ENCODE peak calls at places on chromosomes 4 and X, in six cellular contexts. One of them, this sample, is unnamed.

GRCh38 chrX:14095702-14096101 is 66.0 kb upstream of the GEMIN8 start:
- DNase-seq in GM12891: peak; percentile 1
- DNase-seq in upper lobe of left lung: no peak
- DNase-seq in transverse colon: peak; percentile 9
- DNase-seq in lower leg skin: peak; percentile 14
- DNase-seq in tibial nerve: no peak
- DNase-seq in this sample: no peak

GRCh38 chr4:99414401-99414800 is 20.7 kb downstream of the ADH7 start:
- DNase-seq in GM12891: no peak
- DNase-seq in lower leg skin: no peak
- DNase-seq in upper lobe of left lung: no peak
- DNase-seq in tibial nerve: no peak
- DNase-seq in transverse colon: no peak
- DNase-seq in this sample: no peak

GRCh38 chr4:2321279-2322196 is 59.6 kb upstream of the MXD4 start:
- DNase-seq in transverse colon: no peak
- DNase-seq in GM12891: no peak
- DNase-seq in upper lobe of left lung: peak; percentile 62
- DNase-seq in lower leg skin: no peak
- DNase-seq in tibial nerve: no peak
- DNase-seq in this sample: no peak

GRCh38 chr4:38204317-38205060 is 244.3 kb downstream of the PTTG2 start:
- DNase-seq in transverse colon: no peak
- DNase-seq in upper lobe of left lung: no peak
- DNase-seq in GM12891: no peak
- DNase-seq in tibial nerve: no peak
- DNase-seq in lower leg skin: no peak
- DNase-seq in this sample: no peak

GRCh38 chr4:17895481-17895880 is 84.7 kb downstream of the NCAPG start:
- DNase-seq in tibial nerve: no peak
- DNase-seq in transverse colon: no peak
- DNase-seq in upper lobe of left lung: no peak
- DNase-seq in GM12891: no peak
- DNase-seq in lower leg skin: no peak
- DNase-seq in this sample: no peak

GRCh38 chr4:47469951-47470350 is 6.4 kb upstream of the COMMD8 start:
- DNase-seq in lower leg skin: no peak
- DNase-seq in GM12891: no peak
- DNase-seq in upper lobe of left lung: no peak
- DNase-seq in transverse colon: no peak
- DNase-seq in tibial nerve: no peak
- DNase-seq in this sample: no peak

GRCh38 chr4:16072168-16072567 is 11.7 kb downstream of the PROM1 start:
- DNase-seq in GM12891: no peak
- DNase-seq in upper lobe of left lung: no peak
- DNase-seq in lower leg skin: no peak
- DNase-seq in transverse colon: no peak
- DNase-seq in tibial nerve: no peak
- DNase-seq in this sample: no peak

GRCh38 chr4:98181815-98182214 is 38.5 kb upstream of the STPG2 start:
- DNase-seq in tibial nerve: no peak
- DNase-seq in lower leg skin: no peak
- DNase-seq in upper lobe of left lung: no peak
- DNase-seq in transverse colon: no peak
- DNase-seq in GM12891: no peak
- DNase-seq in this sample: no peak

GRCh38 chr4:180456928-180457327 is 1786.3 kb upstream of the TENM3 start:
- DNase-seq in GM12891: no peak
- DNase-seq in upper lobe of left lung: no peak
- DNase-seq in tibial nerve: no peak
- DNase-seq in transverse colon: no peak
- DNase-seq in lower leg skin: no peak
- DNase-seq in this sample: no peak

GRCh38 chrX:39985551-39985950 is 112.2 kb downstream of the BCOR start:
- DNase-seq in lower leg skin: no peak
- DNase-seq in transverse colon: no peak
- DNase-seq in upper lobe of left lung: no peak
- DNase-seq in tibial nerve: no peak
- DNase-seq in GM12891: no peak
- DNase-seq in this sample: no peak

GRCh38 chr4:89024051-89024675 is 32.8 kb downstream of the FAM13A start:
- DNase-seq in transverse colon: peak; percentile 60
- DNase-seq in lower leg skin: peak; percentile 69
- DNase-seq in GM12891: peak; percentile 26
- DNase-seq in tibial nerve: peak; percentile 31
- DNase-seq in upper lobe of left lung: no peak
- DNase-seq in this sample: peak; percentile 44

GRCh38 chr4:6172927-6173200 is 27.5 kb downstream of the JAKMIP1 start:
- DNase-seq in lower leg skin: no peak
- DNase-seq in tibial nerve: no peak
- DNase-seq in GM12891: no peak
- DNase-seq in upper lobe of left lung: no peak
- DNase-seq in transverse colon: no peak
- DNase-seq in this sample: no peak

GRCh38 chr4:6177587-6178197 is 22.7 kb downstream of the JAKMIP1 start:
- DNase-seq in lower leg skin: no peak
- DNase-seq in transverse colon: peak; percentile 41
- DNase-seq in tibial nerve: no peak
- DNase-seq in upper lobe of left lung: no peak
- DNase-seq in GM12891: no peak
- DNase-seq in this sample: no peak

GRCh38 chr4:6175426-6175825 is 24.9 kb downstream of the JAKMIP1 start:
- DNase-seq in upper lobe of left lung: no peak
- DNase-seq in tibial nerve: no peak
- DNase-seq in GM12891: no peak
- DNase-seq in transverse colon: no peak
- DNase-seq in lower leg skin: no peak
- DNase-seq in this sample: no peak

GRCh38 chr4:6169239-6169638 is 31.1 kb downstream of the JAKMIP1 start:
- DNase-seq in upper lobe of left lung: no peak
- DNase-seq in tibial nerve: no peak
- DNase-seq in GM12891: no peak
- DNase-seq in lower leg skin: no peak
- DNase-seq in transverse colon: no peak
- DNase-seq in this sample: no peak

GRCh38 chr4:6172093-6172926 is 28.0 kb downstream of the JAKMIP1 start:
- DNase-seq in upper lobe of left lung: no peak
- DNase-seq in lower leg skin: no peak
- DNase-seq in tibial nerve: no peak
- DNase-seq in transverse colon: no peak
- DNase-seq in GM12891: no peak
- DNase-seq in this sample: no peak
- TF ChIP-seq POLR2A in upper lobe of left lung: no peak
- TF ChIP-seq POLR2A in lower leg skin: no peak
- TF ChIP-seq POLR2A in tibial nerve: no peak
- TF ChIP-seq POLR2A in transverse colon: no peak
- TF ChIP-seq POLR2A in GM12891: no peak
- TF ChIP-seq POLR2A in this sample: no peak

GRCh38 chr4:145480257-145480656 is 1.4 kb upstream of the SMAD1 start:
- DNase-seq in upper lobe of left lung: no peak
- DNase-seq in lower leg skin: no peak
- DNase-seq in GM12891: no peak
- DNase-seq in tibial nerve: no peak
- DNase-seq in transverse colon: no peak
- DNase-seq in this sample: no peak

GRCh38 chr4:145484240-145484846 is 2.7 kb downstream of the SMAD1 start:
- DNase-seq in tibial nerve: no peak
- DNase-seq in lower leg skin: no peak
- DNase-seq in transverse colon: no peak
- DNase-seq in GM12891: no peak
- DNase-seq in upper lobe of left lung: no peak
- DNase-seq in this sample: no peak

GRCh38 chr4:145481942-145482208 is 222 bp downstream of the SMAD1 start:
- DNase-seq in transverse colon: no peak
- DNase-seq in lower leg skin: no peak
- DNase-seq in GM12891: no peak
- DNase-seq in tibial nerve: no peak
- DNase-seq in upper lobe of left lung: peak; percentile 92
- DNase-seq in this sample: no peak

GRCh38 chr4:145482209-145483021 is 762 bp downstream of the SMAD1 start:
- DNase-seq in transverse colon: peak; percentile 61
- DNase-seq in tibial nerve: peak; percentile 17
- DNase-seq in upper lobe of left lung: peak; percentile 91
- DNase-seq in lower leg skin: peak; percentile 39
- DNase-seq in GM12891: peak; percentile 38
- DNase-seq in this sample: peak; percentile 73

DNA sequence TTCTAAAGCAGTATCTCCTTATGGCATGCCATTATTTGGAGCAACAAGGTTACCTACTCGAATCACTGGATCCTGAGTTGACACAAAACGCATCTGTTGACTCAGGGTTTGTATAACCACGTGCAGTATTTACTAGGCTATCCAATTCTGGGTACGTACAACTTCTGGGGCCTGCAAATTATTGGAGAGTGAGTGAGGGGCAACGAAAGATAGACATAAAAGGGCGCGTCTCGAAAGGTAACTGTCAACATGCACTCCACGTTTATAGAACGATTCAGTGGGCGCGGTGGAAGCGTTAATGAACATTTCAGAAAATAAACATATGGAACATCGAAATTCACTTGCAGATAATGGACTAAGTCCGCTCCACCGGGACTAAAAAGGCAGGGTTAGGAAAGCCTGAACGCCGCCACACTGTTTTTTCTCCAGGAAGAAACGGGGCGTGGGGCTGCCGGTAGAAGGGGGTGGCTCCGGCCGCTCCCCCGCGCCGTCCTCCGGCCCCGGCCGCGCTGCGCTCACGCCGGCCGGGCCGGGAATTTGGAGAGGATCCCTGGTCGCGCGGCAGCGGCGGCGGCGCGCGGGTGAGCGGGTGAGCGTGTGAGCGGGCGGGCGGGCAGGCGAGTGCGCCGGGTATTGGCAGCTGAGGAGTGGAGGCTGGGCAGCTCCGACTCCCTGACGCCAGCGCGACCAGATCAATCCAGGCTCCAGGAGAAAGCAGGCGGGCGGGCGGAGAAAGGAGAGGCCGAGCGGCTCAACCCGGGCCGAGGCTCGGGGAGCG is at the start of gene SMAD1:
- DNase-seq in GM12891: peak; percentile 43
- DNase-seq in upper lobe of left lung: peak; percentile 96
- DNase-seq in tibial nerve: peak; percentile 63
- DNase-seq in lower leg skin: peak; percentile 80
- DNase-seq in transverse colon: peak; percentile 86
- DNase-seq in this sample: peak; percentile 91
- TF ChIP-seq POLR2A in GM12891: no peak
- TF ChIP-seq POLR2A in upper lobe of left lung: peak; percentile 74
- TF ChIP-seq POLR2A in tibial nerve: no peak
- TF ChIP-seq POLR2A in lower leg skin: peak; percentile 13
- TF ChIP-seq POLR2A in transverse colon: peak; percentile 77
- TF ChIP-seq POLR2A in this sample: no peak

GRCh38 chr4:143186202-143186601 is 1.5 kb downstream of the USP38 start:
- DNase-seq in upper lobe of left lung: no peak
- DNase-seq in GM12891: no peak
- DNase-seq in transverse colon: no peak
- DNase-seq in lower leg skin: no peak
- DNase-seq in tibial nerve: no peak
- DNase-seq in this sample: no peak

GRCh38 chr4:143183513-143184216 is 1.1 kb upstream of the USP38 start:
- DNase-seq in lower leg skin: no peak
- DNase-seq in upper lobe of left lung: no peak
- DNase-seq in transverse colon: no peak
- DNase-seq in tibial nerve: no peak
- DNase-seq in GM12891: no peak
- DNase-seq in this sample: no peak

GRCh38 chr4:143185253-143186107 is 763 bp downstream of the USP38 start:
- DNase-seq in tibial nerve: no peak
- DNase-seq in lower leg skin: peak; percentile 25
- DNase-seq in upper lobe of left lung: no peak
- DNase-seq in transverse colon: peak; percentile 16
- DNase-seq in GM12891: no peak
- DNase-seq in this sample: no peak

GRCh38 chr4:143184217-143184502 is 557 bp upstream of the USP38 start:
- DNase-seq in upper lobe of left lung: no peak
- DNase-seq in tibial nerve: no peak
- DNase-seq in GM12891: no peak
- DNase-seq in transverse colon: no peak
- DNase-seq in lower leg skin: no peak
- DNase-seq in this sample: no peak

DNA sequence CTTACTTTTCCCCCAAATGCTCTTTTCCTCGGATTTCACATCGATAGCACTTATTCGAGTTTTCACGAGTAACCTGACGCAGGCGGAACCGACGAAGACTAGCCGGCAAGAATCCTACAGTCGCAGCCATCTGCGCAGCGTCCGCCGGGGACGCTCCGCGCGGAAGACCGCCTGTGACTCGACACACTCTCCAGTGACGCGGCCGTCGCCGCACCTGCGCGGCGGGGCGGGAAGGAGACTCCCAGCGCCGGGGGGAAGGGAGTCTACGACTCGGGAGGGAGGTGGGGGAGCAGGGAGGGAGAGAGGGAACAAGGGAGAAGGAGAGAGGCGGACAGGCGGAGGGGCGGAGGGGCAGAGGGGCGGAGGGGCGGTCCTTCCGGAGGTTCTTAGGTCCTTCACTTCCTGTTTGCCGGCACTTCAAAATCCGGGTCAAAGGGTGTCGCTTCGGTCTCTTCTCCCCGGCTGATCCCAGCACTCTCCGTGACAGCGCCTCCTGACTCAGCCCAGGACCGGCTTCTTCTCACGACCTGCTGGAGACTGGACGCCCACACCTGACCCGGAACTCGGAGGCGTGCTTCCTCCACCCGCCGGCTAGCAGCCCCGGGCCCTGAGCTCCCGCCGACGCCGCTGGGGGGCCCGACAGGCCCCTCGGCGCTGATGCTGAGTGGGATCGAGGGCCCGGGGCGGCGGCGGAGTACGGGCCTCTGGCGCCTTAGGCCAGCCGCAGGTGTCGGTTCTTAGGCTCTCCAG is at the start of gene USP38:
- DNase-seq in transverse colon: peak; percentile 96
- DNase-seq in lower leg skin: peak; percentile 91
- DNase-seq in tibial nerve: peak; percentile 76
- DNase-seq in GM12891: peak; percentile 66
- DNase-seq in upper lobe of left lung: peak; percentile 96
- DNase-seq in this sample: peak; percentile 92
- TF ChIP-seq POLR2A in transverse colon: peak; percentile 92
- TF ChIP-seq POLR2A in lower leg skin: no peak
- TF ChIP-seq POLR2A in tibial nerve: peak; percentile 35
- TF ChIP-seq POLR2A in GM12891: peak; percentile 76
- TF ChIP-seq POLR2A in upper lobe of left lung: peak; percentile 79
- TF ChIP-seq POLR2A in this sample: no peak

GRCh38 chrX:136148391-136148790 is 1.1 kb downstream of the FHL1 start:
- DNase-seq in lower leg skin: no peak
- DNase-seq in tibial nerve: no peak
- DNase-seq in transverse colon: no peak
- DNase-seq in GM12891: no peak
- DNase-seq in upper lobe of left lung: no peak
- DNase-seq in this sample: no peak

GRCh38 chrX:136146614-136147319 is 566 bp upstream of the FHL1 start:
- DNase-seq in tibial nerve: no peak
- DNase-seq in upper lobe of left lung: no peak
- DNase-seq in lower leg skin: no peak
- DNase-seq in transverse colon: no peak
- DNase-seq in GM12891: no peak
- DNase-seq in this sample: no peak

GRCh38 chrX:136147966-136148365 is 633 bp downstream of the FHL1 start:
- DNase-seq in lower leg skin: no peak
- DNase-seq in tibial nerve: no peak
- DNase-seq in transverse colon: no peak
- DNase-seq in GM12891: no peak
- DNase-seq in upper lobe of left lung: no peak
- DNase-seq in this sample: peak; percentile 12

GRCh38 chrX:136143714-136144113 is 3.6 kb upstream of the FHL1 start:
- DNase-seq in tibial nerve: no peak
- DNase-seq in GM12891: no peak
- DNase-seq in upper lobe of left lung: no peak
- DNase-seq in lower leg skin: no peak
- DNase-seq in transverse colon: no peak
- DNase-seq in this sample: no peak

GRCh38 chrX:136147320-136147901 is at the start of gene FHL1:
- DNase-seq in upper lobe of left lung: peak; percentile 94
- DNase-seq in tibial nerve: peak; percentile 38
- DNase-seq in transverse colon: peak; percentile 69
- DNase-seq in lower leg skin: peak; percentile 28
- DNase-seq in GM12891: peak; percentile 27
- DNase-seq in this sample: peak; percentile 77
- TF ChIP-seq POLR2A in upper lobe of left lung: peak; percentile 67
- TF ChIP-seq POLR2A in tibial nerve: no peak
- TF ChIP-seq POLR2A in transverse colon: no peak
- TF ChIP-seq POLR2A in lower leg skin: no peak
- TF ChIP-seq POLR2A in GM12891: no peak
- TF ChIP-seq POLR2A in this sample: peak; percentile 67

This sample was measured in heart left ventricle.